ENCODE peak calls at places on chromosomes 5 and 9, in five cellular contexts. One of them, this sample, is unnamed.

GRCh38 chr9:124839612-124840299 is 13.5 kb upstream of the WDR38 start:
- DNase-seq in HCT116: peak; percentile 33
- DNase-seq in PC-3: peak; percentile 31
- DNase-seq in astrocyte: no peak
- DNase-seq in neural progenitor cell: peak; percentile 52
- DNase-seq in this sample: no peak

GRCh38 chr5:54860321-54860720 is 125.1 kb downstream of the ESM1 start:
- DNase-seq in HCT116: no peak
- DNase-seq in PC-3: no peak
- DNase-seq in astrocyte: no peak
- DNase-seq in neural progenitor cell: no peak
- DNase-seq in this sample: no peak

GRCh38 chr5:132094393-132095076 is 20.9 kb downstream of the CSF2 start:
- DNase-seq in HCT116: no peak
- DNase-seq in PC-3: peak; percentile 95
- DNase-seq in astrocyte: peak; percentile 98
- DNase-seq in neural progenitor cell: no peak
- DNase-seq in this sample: peak; percentile 90

GRCh38 chr5:134122530-134122929 is 8.0 kb downstream of the TCF7 start:
- DNase-seq in HCT116: no peak
- DNase-seq in PC-3: no peak
- DNase-seq in astrocyte: no peak
- DNase-seq in neural progenitor cell: no peak
- DNase-seq in this sample: no peak

GRCh38 chr5:122144236-122144635 is 14.9 kb downstream of the ZNF474 start:
- DNase-seq in HCT116: no peak
- DNase-seq in PC-3: no peak
- DNase-seq in astrocyte: no peak
- DNase-seq in neural progenitor cell: no peak
- DNase-seq in this sample: no peak

GRCh38 chr9:95793924-95794828 is 81.3 kb upstream of the ERCC6L2 start:
- DNase-seq in HCT116: no peak
- DNase-seq in PC-3: peak; percentile 81
- DNase-seq in astrocyte: peak; percentile 97
- DNase-seq in neural progenitor cell: no peak
- DNase-seq in this sample: peak; percentile 99

GRCh38 chr5:134438268-134438622 is 26.6 kb upstream of the CDKN2AIPNL start:
- DNase-seq in HCT116: no peak
- DNase-seq in PC-3: peak; percentile 32
- DNase-seq in astrocyte: peak; percentile 83
- DNase-seq in neural progenitor cell: no peak
- DNase-seq in this sample: peak; percentile 86

GRCh38 chr5:149667084-149667826 is 62.9 kb upstream of the PPARGC1B start:
- DNase-seq in HCT116: peak; percentile 57
- DNase-seq in PC-3: peak; percentile 79
- DNase-seq in astrocyte: no peak
- DNase-seq in neural progenitor cell: peak; percentile 55
- DNase-seq in this sample: peak; percentile 29

GRCh38 chr9:134052941-134053340 is 14.9 kb downstream of the BRD3 start:
- DNase-seq in HCT116: no peak
- DNase-seq in PC-3: no peak
- DNase-seq in astrocyte: no peak
- DNase-seq in neural progenitor cell: no peak
- DNase-seq in this sample: no peak

GRCh38 chr9:110072597-110073355 is 135.2 kb downstream of the C9orf152 start:
- DNase-seq in HCT116: no peak
- DNase-seq in PC-3: no peak
- DNase-seq in astrocyte: no peak
- DNase-seq in neural progenitor cell: peak; percentile 48
- DNase-seq in this sample: peak; percentile 34

GRCh38 chr9:37904647-37905505 is 949 bp upstream of the SLC25A51 start:
- DNase-seq in HCT116: no peak
- DNase-seq in PC-3: no peak
- DNase-seq in astrocyte: no peak
- DNase-seq in neural progenitor cell: no peak
- DNase-seq in this sample: no peak

GRCh38 chr5:115372121-115372520 is 75.7 kb upstream of the CCDC112 start:
- DNase-seq in HCT116: no peak
- DNase-seq in PC-3: peak; percentile 50
- DNase-seq in astrocyte: peak; percentile 49
- DNase-seq in neural progenitor cell: no peak
- DNase-seq in this sample: peak; percentile 61

GRCh38 chr5:120528609-120529008 is 64.5 kb downstream of the PRR16 start:
- DNase-seq in HCT116: no peak
- DNase-seq in PC-3: no peak
- DNase-seq in astrocyte: no peak
- DNase-seq in neural progenitor cell: no peak
- DNase-seq in this sample: no peak

GRCh38 chr5:151123897-151124751 is 33.5 kb downstream of the ANXA6 start:
- DNase-seq in HCT116: no peak
- DNase-seq in PC-3: peak; percentile 53
- DNase-seq in astrocyte: peak; percentile 14
- DNase-seq in neural progenitor cell: peak; percentile 16
- DNase-seq in this sample: peak; percentile 16

GRCh38 chr5:118611332-118611945 is 376.9 kb downstream of the DTWD2 start:
- DNase-seq in HCT116: peak; percentile 19
- DNase-seq in PC-3: peak; percentile 27
- DNase-seq in astrocyte: no peak
- DNase-seq in neural progenitor cell: peak; percentile 51
- DNase-seq in this sample: no peak

GRCh38 chr5:149432861-149433462 is 53.9 kb upstream of the IL17B start:
- DNase-seq in HCT116: no peak
- DNase-seq in PC-3: no peak
- DNase-seq in astrocyte: no peak
- DNase-seq in neural progenitor cell: no peak
- DNase-seq in this sample: no peak

GRCh38 chr9:36399980-36400331 is at the start of gene RNF38:
- DNase-seq in HCT116: no peak
- DNase-seq in PC-3: no peak
- DNase-seq in astrocyte: no peak
- DNase-seq in neural progenitor cell: no peak
- DNase-seq in this sample: no peak

GRCh38 chr5:173643964-173644363 is 27.5 kb upstream of the BOD1 start:
- DNase-seq in HCT116: no peak
- DNase-seq in PC-3: no peak
- DNase-seq in astrocyte: peak; percentile 16
- DNase-seq in neural progenitor cell: peak; percentile 81
- DNase-seq in this sample: peak; percentile 28

GRCh38 chr5:155046591-155046990 is 33.0 kb downstream of the KIF4B start:
- DNase-seq in HCT116: no peak
- DNase-seq in PC-3: no peak
- DNase-seq in astrocyte: no peak
- DNase-seq in neural progenitor cell: no peak
- DNase-seq in this sample: no peak

GRCh38 chr5:144194148-144194547 is 23.5 kb downstream of the KCTD16 start:
- DNase-seq in HCT116: no peak
- DNase-seq in PC-3: no peak
- DNase-seq in astrocyte: no peak
- DNase-seq in neural progenitor cell: no peak
- DNase-seq in this sample: no peak

GRCh38 chr5:130323804-130324454 is 419.7 kb downstream of the CHSY3 start:
- DNase-seq in HCT116: no peak
- DNase-seq in PC-3: peak; percentile 50
- DNase-seq in astrocyte: peak; percentile 75
- DNase-seq in neural progenitor cell: no peak
- DNase-seq in this sample: peak; percentile 11

GRCh38 chr9:109918359-109919163 is 138.6 kb downstream of the PALM2AKAP2 start:
- DNase-seq in HCT116: no peak
- DNase-seq in PC-3: no peak
- DNase-seq in astrocyte: no peak
- DNase-seq in neural progenitor cell: no peak
- DNase-seq in this sample: no peak

GRCh38 chr9:111597852-111598729 is 1.4 kb downstream of the PTGR1 start:
- DNase-seq in HCT116: peak; percentile 63
- DNase-seq in PC-3: peak; percentile 61
- DNase-seq in astrocyte: peak; percentile 40
- DNase-seq in neural progenitor cell: peak; percentile 80
- DNase-seq in this sample: peak; percentile 74

GRCh38 chr9:101727621-101728524 is 10.6 kb downstream of the GRIN3A start:
- DNase-seq in HCT116: no peak
- DNase-seq in PC-3: peak; percentile 34
- DNase-seq in astrocyte: no peak
- DNase-seq in neural progenitor cell: peak; percentile 55
- DNase-seq in this sample: peak; percentile 6

GRCh38 chr5:124289641-124290201 is 456.7 kb downstream of the ZNF608 start:
- DNase-seq in HCT116: peak; percentile 15
- DNase-seq in PC-3: no peak
- DNase-seq in astrocyte: no peak
- DNase-seq in neural progenitor cell: peak; percentile 49
- DNase-seq in this sample: no peak

GRCh38 chr9:126165755-126166154 is 160.9 kb upstream of the MVB12B start:
- DNase-seq in HCT116: no peak
- DNase-seq in PC-3: no peak
- DNase-seq in astrocyte: no peak
- DNase-seq in neural progenitor cell: no peak
- DNase-seq in this sample: no peak

GRCh38 chr5:14489643-14490042 is 91.9 kb upstream of the OTULINL start:
- DNase-seq in HCT116: no peak
- DNase-seq in PC-3: peak; percentile 36
- DNase-seq in astrocyte: no peak
- DNase-seq in neural progenitor cell: no peak
- DNase-seq in this sample: no peak

GRCh38 chr9:119365291-119366027 is 3.8 kb downstream of the BRINP1 start:
- DNase-seq in HCT116: no peak
- DNase-seq in PC-3: peak; percentile 4
- DNase-seq in astrocyte: no peak
- DNase-seq in neural progenitor cell: peak; percentile 89
- DNase-seq in this sample: no peak

GRCh38 chr5:141637693-141638419 is 1.1 kb downstream of the RELL2 start:
- DNase-seq in HCT116: no peak
- DNase-seq in PC-3: no peak
- DNase-seq in astrocyte: peak; percentile 12
- DNase-seq in neural progenitor cell: peak; percentile 94
- DNase-seq in this sample: peak; percentile 54

GRCh38 chr5:31477516-31477915 is 54.4 kb downstream of the DROSHA start:
- DNase-seq in HCT116: no peak
- DNase-seq in PC-3: no peak
- DNase-seq in astrocyte: no peak
- DNase-seq in neural progenitor cell: no peak
- DNase-seq in this sample: no peak

DNA sequence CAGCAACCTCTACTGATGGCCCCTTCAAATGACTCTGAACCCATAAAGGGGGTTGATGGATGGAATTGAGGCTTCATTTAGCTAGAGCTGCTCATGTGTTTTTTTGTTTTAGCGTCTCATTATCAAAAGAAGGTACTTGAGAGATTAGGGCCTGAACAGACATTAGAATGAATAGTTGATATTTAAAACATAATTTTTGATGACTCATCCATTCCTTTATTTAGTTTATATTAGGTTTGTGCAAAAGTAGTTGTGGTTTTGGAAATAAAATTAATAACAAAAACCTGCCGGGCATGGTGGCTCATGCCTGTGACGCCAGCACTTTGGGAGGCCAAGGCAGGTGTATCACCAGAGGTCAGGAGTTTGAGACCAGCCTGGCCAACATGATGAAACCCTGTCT is 485.9 kb downstream of the PSAT1 start:
- DNase-seq in HCT116: no peak
- DNase-seq in PC-3: peak; percentile 31
- DNase-seq in astrocyte: no peak
- DNase-seq in neural progenitor cell: no peak
- DNase-seq in this sample: peak; percentile 26
- H3K4me1 ChIP-seq in HCT116: no peaks in the 10 kb centered on the region
- H3K4me1 ChIP-seq in PC-3: peaks cover 15% of the 10 kb centered on the region
- H3K4me1 ChIP-seq in astrocyte: peaks cover 8% of the 10 kb centered on the region
- H3K4me1 ChIP-seq in neural progenitor cell: peaks cover 33% of the 10 kb centered on the region
- H3K4me1 ChIP-seq in this sample: no peaks in the 10 kb centered on the region

GRCh38 chr5:41346609-41347008 is 133.3 kb upstream of the C6 start:
- DNase-seq in HCT116: peak; percentile 3
- DNase-seq in PC-3: peak; percentile 66
- DNase-seq in astrocyte: no peak
- DNase-seq in neural progenitor cell: no peak
- DNase-seq in this sample: peak; percentile 3
- TF ChIP-seq CTCF in HCT116: peak; percentile 27
- TF ChIP-seq CTCF in PC-3: peak; percentile 67
- TF ChIP-seq CTCF in astrocyte: no peak
- TF ChIP-seq CTCF in neural progenitor cell: no peak
- TF ChIP-seq CTCF in this sample: no peak

GRCh38 chr9:120928720-120929389 is 2.3 kb upstream of the TRAF1 start:
- DNase-seq in HCT116: no peak
- DNase-seq in PC-3: no peak
- DNase-seq in astrocyte: no peak
- DNase-seq in neural progenitor cell: peak; percentile 81
- DNase-seq in this sample: no peak

GRCh38 chr9:120928015-120928719 is 1.6 kb upstream of the TRAF1 start:
- DNase-seq in HCT116: no peak
- DNase-seq in PC-3: no peak
- DNase-seq in astrocyte: no peak
- DNase-seq in neural progenitor cell: peak; percentile 39
- DNase-seq in this sample: no peak

GRCh38 chr9:120926397-120926928 is at the start of gene TRAF1:
- DNase-seq in HCT116: no peak
- DNase-seq in PC-3: no peak
- DNase-seq in astrocyte: no peak
- DNase-seq in neural progenitor cell: no peak
- DNase-seq in this sample: no peak

GRCh38 chr9:120925535-120926396 is 830 bp downstream of the TRAF1 start:
- DNase-seq in HCT116: no peak
- DNase-seq in PC-3: peak; percentile 23
- DNase-seq in astrocyte: peak; percentile 93
- DNase-seq in neural progenitor cell: no peak
- DNase-seq in this sample: peak; percentile 93

DNA sequence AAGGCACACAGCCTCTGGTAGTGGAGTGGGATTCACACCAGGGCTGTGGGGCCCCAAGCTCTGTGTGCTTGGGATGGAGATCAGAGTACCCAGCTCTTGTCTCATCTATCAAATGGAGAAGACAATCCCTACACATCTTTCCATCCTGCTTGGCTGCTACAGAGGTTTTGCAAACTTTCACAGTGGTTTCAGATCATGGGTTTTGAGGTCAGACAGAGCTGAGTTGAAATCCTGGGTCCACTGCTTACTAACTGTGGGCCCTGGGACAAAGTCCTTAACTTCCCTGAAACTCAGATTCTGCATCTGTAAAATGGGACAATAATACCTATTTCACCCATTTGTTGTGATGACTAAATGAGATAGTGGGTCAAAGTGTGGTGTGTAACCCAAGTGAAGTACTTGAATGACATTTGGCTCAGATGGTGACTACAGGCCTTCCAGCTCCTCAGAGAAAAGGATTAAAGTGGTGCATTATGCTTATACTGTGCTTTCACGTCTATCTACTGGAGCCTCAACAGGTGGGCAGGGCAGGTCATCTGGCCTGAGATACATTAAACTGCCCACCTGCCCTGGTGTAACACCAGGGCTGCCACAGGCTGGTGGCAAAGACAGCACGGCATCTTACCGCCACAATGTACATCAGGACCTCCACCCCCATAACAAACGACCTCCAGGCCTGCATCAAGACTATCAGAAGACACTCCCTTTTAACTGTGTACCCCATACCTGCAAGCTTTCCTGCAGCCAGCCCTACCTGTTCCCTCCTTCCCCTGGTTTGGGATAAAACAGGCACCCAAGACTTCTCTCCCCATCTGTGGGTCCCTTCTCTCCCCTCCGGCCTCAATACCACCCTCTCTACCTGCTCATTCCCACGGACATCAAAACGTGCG is 774 bp upstream of the TRAF1 start:
- DNase-seq in HCT116: no peak
- DNase-seq in PC-3: no peak
- DNase-seq in astrocyte: no peak
- DNase-seq in neural progenitor cell: no peak
- DNase-seq in this sample: no peak
- H3K9ac ChIP-seq in HCT116: no peak overlapping the region
- H3K9ac ChIP-seq in PC-3: no peak overlapping the region
- H3K9ac ChIP-seq in astrocyte: no peak overlapping the region
- H3K9ac ChIP-seq in neural progenitor cell: no peak overlapping the region
- H3K9ac ChIP-seq in this sample: no peak overlapping the region

GRCh38 chr9:91212592-91213243 is 149.0 kb downstream of the AUH start:
- DNase-seq in HCT116: no peak
- DNase-seq in PC-3: no peak
- DNase-seq in astrocyte: no peak
- DNase-seq in neural progenitor cell: no peak
- DNase-seq in this sample: no peak
- H3K4me1 ChIP-seq in HCT116: peaks cover 2% of the 10 kb centered on the region
- H3K4me1 ChIP-seq in PC-3: peaks cover 3% of the 10 kb centered on the region
- H3K4me1 ChIP-seq in astrocyte: no peaks in the 10 kb centered on the region
- H3K4me1 ChIP-seq in neural progenitor cell: no peaks in the 10 kb centered on the region
- H3K4me1 ChIP-seq in this sample: peaks cover 4% of the 10 kb centered on the region

This sample was measured in fibroblast of lung.